ENCODE peak calls at places on chromosomes 12 and 14, in four cellular contexts. One of them, this sample, is unnamed.

GRCh38 chr14:68147331-68147730 is 327.8 kb downstream of the RAD51B start:
- DNase-seq in GM12878: no peak
- DNase-seq in K562: no peak
- DNase-seq in HepG2: no peak
- DNase-seq in this sample: no peak

GRCh38 chr14:58712357-58712756 is 74.6 kb downstream of the DACT1 start:
- DNase-seq in K562: peak
- DNase-seq in HepG2: no peak
- DNase-seq in GM12878: no peak
- DNase-seq in this sample: peak

GRCh38 chr14:78754059-78754458 is 583.9 kb downstream of the NRXN3 start:
- DNase-seq in K562: no peak
- DNase-seq in HepG2: no peak
- DNase-seq in GM12878: no peak
- DNase-seq in this sample: no peak

GRCh38 chr12:88391556-88391955 is 188.7 kb downstream of the KITLG start:
- DNase-seq in K562: no peak
- DNase-seq in GM12878: no peak
- DNase-seq in HepG2: no peak
- DNase-seq in this sample: no peak

GRCh38 chr12:65818454-65819382 is 5.6 kb upstream of the HMGA2 start:
- DNase-seq in GM12878: no peak
- DNase-seq in K562: no peak
- DNase-seq in HepG2: no peak
- DNase-seq in this sample: no peak

GRCh38 chr12:113880337-113880736 is 85.8 kb downstream of the RBM19 start:
- DNase-seq in HepG2: no peak
- DNase-seq in K562: no peak
- DNase-seq in GM12878: no peak
- DNase-seq in this sample: peak

GRCh38 chr14:25303934-25304333 is 254.0 kb upstream of the STXBP6 start:
- DNase-seq in HepG2: no peak
- DNase-seq in GM12878: no peak
- DNase-seq in K562: no peak
- DNase-seq in this sample: no peak

GRCh38 chr12:88570103-88570502 is 10.2 kb downstream of the KITLG start:
- DNase-seq in K562: no peak
- DNase-seq in GM12878: no peak
- DNase-seq in HepG2: no peak
- DNase-seq in this sample: no peak

GRCh38 chr12:80472912-80473500 is 29.0 kb downstream of the PTPRQ start:
- DNase-seq in K562: no peak
- DNase-seq in HepG2: peak
- DNase-seq in GM12878: peak
- DNase-seq in this sample: peak

GRCh38 chr12:86117711-86118110 is 138.5 kb downstream of the MGAT4C start:
- DNase-seq in GM12878: no peak
- DNase-seq in K562: no peak
- DNase-seq in HepG2: no peak
- DNase-seq in this sample: no peak

GRCh38 chr12:6927379-6927991 is at the start of gene ATN1:
- DNase-seq in HepG2: no peak
- DNase-seq in GM12878: no peak
- DNase-seq in K562: peak
- DNase-seq in this sample: peak

GRCh38 chr14:69615471-69616407 is 4.3 kb downstream of the SUSD6 start:
- DNase-seq in HepG2: no peak
- DNase-seq in K562: no peak
- DNase-seq in GM12878: peak
- DNase-seq in this sample: no peak

GRCh38 chr14:92501891-92502351 is 11.7 kb upstream of the RIN3 start:
- DNase-seq in HepG2: no peak
- DNase-seq in GM12878: no peak
- DNase-seq in K562: no peak
- DNase-seq in this sample: no peak

GRCh38 chr12:118874698-118875548 is 106.4 kb upstream of the SRRM4 start:
- DNase-seq in K562: peak
- DNase-seq in HepG2: no peak
- DNase-seq in GM12878: no peak
- DNase-seq in this sample: no peak

GRCh38 chr14:88179725-88180124 is 143.3 kb downstream of the KCNK10 start:
- DNase-seq in K562: no peak
- DNase-seq in GM12878: no peak
- DNase-seq in HepG2: no peak
- DNase-seq in this sample: no peak

GRCh38 chr14:92677087-92677668 is 71.2 kb downstream of the LGMN start:
- DNase-seq in K562: no peak
- DNase-seq in HepG2: no peak
- DNase-seq in GM12878: peak
- DNase-seq in this sample: no peak

GRCh38 chr14:33477752-33478151 is 473.1 kb downstream of the EGLN3 start:
- DNase-seq in GM12878: no peak
- DNase-seq in HepG2: no peak
- DNase-seq in K562: no peak
- DNase-seq in this sample: no peak

GRCh38 chr14:53217283-53217994 is 64.3 kb upstream of the DDHD1 start:
- DNase-seq in K562: peak
- DNase-seq in GM12878: peak
- DNase-seq in HepG2: peak
- DNase-seq in this sample: peak

GRCh38 chr12:101455685-101456084 is 19.5 kb upstream of the SPIC start:
- DNase-seq in HepG2: no peak
- DNase-seq in K562: no peak
- DNase-seq in GM12878: no peak
- DNase-seq in this sample: no peak

GRCh38 chr14:87018294-87018693 is 974.7 kb downstream of the GALC start:
- DNase-seq in HepG2: no peak
- DNase-seq in K562: no peak
- DNase-seq in GM12878: no peak
- DNase-seq in this sample: no peak

GRCh38 chr12:113130457-113131135 is 5.0 kb downstream of the RASAL1 start:
- DNase-seq in HepG2: peak
- DNase-seq in K562: no peak
- DNase-seq in GM12878: no peak
- DNase-seq in this sample: no peak

GRCh38 chr14:90808759-90809529 is 7.3 kb downstream of the TTC7B start:
- DNase-seq in GM12878: no peak
- DNase-seq in HepG2: no peak
- DNase-seq in K562: peak
- DNase-seq in this sample: no peak

GRCh38 chr12:13727707-13728147 is 253.7 kb downstream of the GRIN2B start:
- DNase-seq in HepG2: no peak
- DNase-seq in K562: no peak
- DNase-seq in GM12878: no peak
- DNase-seq in this sample: no peak

GRCh38 chr14:60093088-60093487 is 1.4 kb downstream of the PCNX4 start:
- DNase-seq in GM12878: no peak
- DNase-seq in K562: no peak
- DNase-seq in HepG2: no peak
- DNase-seq in this sample: no peak

GRCh38 chr12:118127867-118128266 is 8.1 kb upstream of the PEBP1 start:
- DNase-seq in GM12878: no peak
- DNase-seq in HepG2: no peak
- DNase-seq in K562: no peak
- DNase-seq in this sample: no peak

GRCh38 chr12:120588948-120589930 is 8.0 kb upstream of the POP5 start:
- DNase-seq in K562: no peak
- DNase-seq in HepG2: no peak
- DNase-seq in GM12878: no peak
- DNase-seq in this sample: no peak

GRCh38 chr14:84493779-84494178 is 1036.2 kb upstream of the FLRT2 start:
- DNase-seq in HepG2: no peak
- DNase-seq in K562: no peak
- DNase-seq in GM12878: no peak
- DNase-seq in this sample: no peak

GRCh38 chr14:70884595-70885342 is 22.5 kb upstream of the PCNX1 start:
- DNase-seq in HepG2: no peak
- DNase-seq in GM12878: no peak
- DNase-seq in K562: peak
- DNase-seq in this sample: no peak
- TF ChIP-seq SP1 in HepG2: no peak
- TF ChIP-seq SP1 in GM12878: no peak
- TF ChIP-seq SP1 in K562: no peak
- TF ChIP-seq SP1 in this sample: no peak

GRCh38 chr12:92337128-92337527 is 191.5 kb upstream of the BTG1 start:
- DNase-seq in GM12878: no peak
- DNase-seq in HepG2: no peak
- DNase-seq in K562: no peak
- DNase-seq in this sample: no peak
- TF ChIP-seq FOXK2 in GM12878: no peak
- TF ChIP-seq FOXK2 in HepG2: no peak
- TF ChIP-seq FOXK2 in K562: no peak
- TF ChIP-seq FOXK2 in this sample: no peak

GRCh38 chr12:111067498-111067897 is 147.1 kb upstream of the MYL2 start:
- DNase-seq in K562: no peak
- DNase-seq in HepG2: no peak
- DNase-seq in GM12878: no peak
- DNase-seq in this sample: no peak

GRCh38 chr12:111064982-111065381 is 144.6 kb upstream of the MYL2 start:
- DNase-seq in K562: no peak
- DNase-seq in GM12878: no peak
- DNase-seq in HepG2: no peak
- DNase-seq in this sample: no peak

GRCh38 chr12:111066744-111067437 is 146.5 kb upstream of the MYL2 start:
- DNase-seq in GM12878: no peak
- DNase-seq in K562: peak
- DNase-seq in HepG2: no peak
- DNase-seq in this sample: peak

GRCh38 chr12:111064154-111064553 is 143.8 kb upstream of the MYL2 start:
- DNase-seq in HepG2: no peak
- DNase-seq in K562: no peak
- DNase-seq in GM12878: no peak
- DNase-seq in this sample: no peak

DNA sequence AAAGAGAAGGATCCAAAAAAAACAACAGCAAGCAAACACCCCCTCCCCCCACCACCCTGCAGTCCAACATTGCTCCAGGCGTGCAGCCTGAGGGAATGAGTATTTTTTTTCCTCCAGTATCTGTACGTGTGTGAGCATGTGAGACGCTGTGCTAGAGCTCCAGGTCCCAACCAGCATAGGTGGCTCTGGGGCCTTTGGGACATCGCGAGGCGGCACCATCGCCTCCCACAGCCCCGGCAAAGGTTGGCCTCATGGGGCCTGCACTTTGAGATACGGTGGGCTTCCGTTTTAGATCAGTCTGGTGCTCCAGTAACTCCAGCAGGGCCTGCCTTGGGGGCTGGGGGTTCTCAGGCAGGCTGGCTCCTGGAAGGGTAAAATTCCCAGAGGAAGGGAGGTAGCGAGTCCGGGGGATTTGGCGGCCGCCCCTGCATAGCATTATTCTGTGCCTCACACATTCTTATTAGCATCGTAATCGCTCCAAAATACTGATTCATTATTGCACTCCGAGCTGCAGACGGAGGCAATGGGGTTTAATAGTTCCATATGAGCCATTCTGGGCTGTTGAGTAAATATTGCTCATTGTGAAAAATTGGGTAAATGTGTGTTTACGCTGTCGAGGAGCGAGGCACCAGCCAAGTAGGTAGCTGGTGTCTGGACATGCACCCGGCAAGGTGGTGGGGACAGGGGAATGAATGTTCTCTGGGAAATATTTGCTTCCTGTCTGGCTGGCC is 143.1 kb upstream of the MYL2 start:
- DNase-seq in K562: no peak
- DNase-seq in HepG2: no peak
- DNase-seq in GM12878: no peak
- DNase-seq in this sample: no peak
- TF ChIP-seq SP1 in K562: no peak
- TF ChIP-seq SP1 in HepG2: no peak
- TF ChIP-seq SP1 in GM12878: no peak
- TF ChIP-seq SP1 in this sample: no peak

GRCh38 chr12:49518914-49519573 is 19.8 kb upstream of the KCNH3 start:
- DNase-seq in K562: no peak
- DNase-seq in HepG2: no peak
- DNase-seq in GM12878: no peak
- DNase-seq in this sample: no peak
- TF ChIP-seq FOXK2 in K562: no peak
- TF ChIP-seq FOXK2 in HepG2: no peak
- TF ChIP-seq FOXK2 in GM12878: no peak
- TF ChIP-seq FOXK2 in this sample: no peak

DNA sequence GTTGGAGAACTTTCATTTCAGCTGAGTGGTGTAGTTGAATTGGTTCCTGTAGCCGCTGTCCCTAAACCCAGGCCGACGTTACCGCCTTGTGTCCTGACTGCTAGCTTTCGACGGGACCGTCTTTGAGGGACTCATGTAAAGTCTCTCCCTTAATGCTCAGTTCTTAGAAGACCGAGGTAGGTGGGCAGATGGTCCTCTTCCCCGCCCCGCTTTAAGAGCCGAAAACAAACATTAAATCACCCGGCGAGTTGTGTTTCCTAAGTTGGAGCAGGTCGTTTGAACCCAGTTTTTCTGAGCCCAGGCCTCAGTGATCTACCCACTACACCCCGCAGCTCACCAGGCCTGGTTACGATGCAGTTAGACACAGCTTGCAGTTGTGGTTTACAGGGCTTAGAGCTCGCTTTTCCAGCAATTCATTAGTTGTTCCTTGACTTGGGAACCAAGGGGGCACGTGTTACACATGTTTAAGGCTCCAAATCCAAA is 665 bp downstream of the NEDD1 start:
- DNase-seq in GM12878: no peak
- DNase-seq in HepG2: peak
- DNase-seq in K562: peak
- DNase-seq in this sample: peak
- TF ChIP-seq SP1 in GM12878: no peak
- TF ChIP-seq SP1 in HepG2: no peak
- TF ChIP-seq SP1 in K562: no peak
- TF ChIP-seq SP1 in this sample: no peak

GRCh38 chr14:56120091-56120632 is 2.0 kb downstream of the PELI2 start:
- DNase-seq in HepG2: no peak
- DNase-seq in K562: no peak
- DNase-seq in GM12878: no peak
- DNase-seq in this sample: peak
- TF ChIP-seq FOXK2 in HepG2: no peak
- TF ChIP-seq FOXK2 in K562: no peak
- TF ChIP-seq FOXK2 in GM12878: no peak
- TF ChIP-seq FOXK2 in this sample: no peak

GRCh38 chr12:8867009-8867408 is 44.6 kb downstream of the A2ML1 start:
- DNase-seq in GM12878: no peak
- DNase-seq in HepG2: no peak
- DNase-seq in K562: no peak
- DNase-seq in this sample: no peak
- TF ChIP-seq SP1 in GM12878: no peak
- TF ChIP-seq SP1 in HepG2: no peak
- TF ChIP-seq SP1 in K562: no peak
- TF ChIP-seq SP1 in this sample: no peak

GRCh38 chr12:92362785-92363184 is 217.1 kb upstream of the BTG1 start:
- DNase-seq in GM12878: peak
- DNase-seq in K562: no peak
- DNase-seq in HepG2: no peak
- DNase-seq in this sample: no peak
- TF ChIP-seq FOXK2 in GM12878: no peak
- TF ChIP-seq FOXK2 in K562: no peak
- TF ChIP-seq FOXK2 in HepG2: no peak
- TF ChIP-seq FOXK2 in this sample: no peak